ENCODE peak calls at places on chromosome 22, in six cellular contexts. M, U, S, Z, A and T are unnamed samples.

GRCh38 chr22:39297490-39298193 is 21.8 kb downstream of the RPL3 start:
- DNase-seq in M (no peak), U (no peak), S (no peak), Z (no peak), A (no peak), T (no peak)

GRCh38 chr22:49627217-49628181 is 200.2 kb downstream of the BRD1 start:
- DNase-seq in M (no peak), U (no peak), S (no peak), Z (no peak), A (no peak), T (no peak)

GRCh38 chr22:36022162-36022561 is 6.5 kb downstream of the RBFOX2 start:
- DNase-seq in M (no peak), U (no peak), S (no peak), Z (no peak), A (no peak), T (no peak)

GRCh38 chr22:44179989-44180705 is 578 bp upstream of the PARVG start:
- DNase-seq in M (no peak), U (no peak), S (no peak), Z (no peak), A (no peak), T (no peak)

GRCh38 chr22:42887523-42888507 is 30.7 kb upstream of the ARFGAP3 start:
- DNase-seq in M (no peak), U (no peak), S (no peak), Z (no peak), A (no peak), T (no peak)

GRCh38 chr22:38273135-38273761 is 438 bp upstream of the TMEM184B start:
- DNase-seq in M (no peak), U (no peak), S (no peak), Z (no peak), A (no peak), T (no peak)

GRCh38 chr22:50308597-50308935 is 1.1 kb upstream of the PLXNB2 start:
- DNase-seq in M (no peak), U (peak), S (no peak), Z (peak), A (no peak), T (no peak)

GRCh38 chr22:43843783-43844530 is 18.4 kb downstream of the SULT4A1 start:
- DNase-seq in M (no peak), U (no peak), S (no peak), Z (no peak), A (no peak), T (no peak)

GRCh38 chr22:39197578-39197977 is 45.1 kb upstream of the CBX7 start:
- DNase-seq in M (no peak), U (no peak), S (no peak), Z (no peak), A (peak), T (no peak)

GRCh38 chr22:20109411-20110358 is 6.2 kb upstream of the RANBP1 start:
- DNase-seq in M (no peak), U (peak), S (no peak), Z (no peak), A (no peak), T (no peak)

DNA sequence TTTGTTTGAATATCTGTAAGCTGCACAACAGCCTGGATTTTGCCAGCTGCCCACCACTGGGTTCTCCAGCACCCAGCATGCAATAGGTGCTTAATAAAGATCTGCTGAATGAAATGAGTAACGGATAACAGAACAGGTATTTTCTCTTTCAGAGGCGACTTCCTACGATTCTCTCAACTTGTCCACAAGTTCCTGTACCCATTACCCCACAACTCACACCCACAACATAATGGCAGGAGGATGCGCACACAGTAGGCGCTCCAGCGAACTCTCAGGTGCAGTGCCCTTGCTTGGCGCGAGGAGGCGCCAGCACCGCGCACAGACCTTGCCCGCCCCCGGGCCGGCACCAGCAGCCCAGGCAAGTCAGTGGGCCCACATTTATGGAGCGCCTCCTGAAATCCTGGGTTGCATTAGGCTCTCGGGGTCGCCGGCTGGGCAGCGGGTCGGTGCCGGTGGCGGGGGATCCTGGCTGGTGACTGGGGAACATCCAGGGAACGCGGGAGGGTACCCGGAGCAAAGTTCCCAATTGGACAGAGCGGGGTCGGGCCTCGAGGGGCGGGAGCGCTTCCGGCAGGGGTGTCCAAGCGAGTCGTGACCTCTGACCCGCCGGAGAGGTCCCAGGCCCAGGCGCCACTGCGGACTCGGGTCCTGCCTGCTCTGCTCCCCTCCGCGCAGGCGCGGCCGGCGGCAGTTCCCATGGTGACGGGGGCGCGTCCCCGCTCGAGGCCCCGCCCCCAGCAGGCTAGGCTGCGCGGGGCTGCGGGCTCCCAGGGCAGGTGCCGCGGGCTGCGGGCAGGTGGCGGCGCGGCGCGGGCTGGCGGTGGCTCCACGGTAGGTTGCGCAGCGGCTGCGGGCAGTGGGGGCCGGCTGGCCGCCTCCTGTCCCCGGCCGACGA is at the start of gene KIAA1671:
- DNase-seq in M (peak), U (peak), S (no peak), Z (peak), A (peak), T (peak)
- TF ChIP-seq POLR2A in M (no peak), U (no peak), S (no peak), Z (no peak), A (no peak), T (no peak)

DNA sequence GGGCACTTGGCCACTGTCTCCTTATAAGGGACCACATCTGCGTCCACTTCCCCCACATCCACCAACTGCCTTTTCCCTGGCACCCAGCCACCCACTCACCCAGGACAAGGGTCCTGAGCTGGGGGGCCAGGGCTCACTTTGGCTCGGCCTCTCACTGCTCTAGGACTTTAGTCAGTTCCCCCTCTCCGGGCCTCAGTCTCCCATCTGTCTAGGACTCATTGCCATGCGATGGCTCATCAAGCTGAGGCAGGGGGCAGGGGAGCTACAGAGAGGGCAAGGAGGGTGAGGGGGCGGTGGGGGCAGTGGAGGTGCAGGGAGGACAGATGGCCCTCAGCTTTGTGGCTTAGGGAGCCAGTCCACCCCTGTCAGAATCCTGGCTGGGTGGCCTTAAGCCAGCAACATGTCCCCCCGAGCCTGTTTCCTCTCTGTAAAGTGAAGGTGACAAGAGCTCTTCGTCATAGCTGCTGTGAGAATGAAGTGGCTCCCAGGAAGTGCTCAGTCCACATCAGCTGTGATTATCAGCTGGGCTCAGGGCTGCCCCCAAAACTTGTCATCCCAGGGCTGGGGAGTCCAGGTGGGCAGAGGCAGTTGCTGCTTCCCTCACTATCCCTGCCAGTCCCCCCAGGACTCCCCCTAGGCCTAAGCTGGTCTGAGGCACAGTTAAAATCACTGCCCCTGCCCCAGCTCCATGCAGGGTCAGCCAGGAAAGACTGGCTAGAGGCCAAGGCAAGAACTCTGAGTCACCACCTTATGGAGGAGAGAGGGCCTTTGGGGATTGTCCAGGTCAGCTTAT is 14.9 kb downstream of the RAC2 start:
- DNase-seq in M (no peak), U (peak), S (no peak), Z (no peak), A (no peak), T (no peak)
- TF ChIP-seq TAF1 in M (no peak), U (no peak), S (no peak), Z (no peak), A (no peak), T (no peak)

GRCh38 chr22:29641052-29641780 is 37.8 kb downstream of the NF2 start:
- DNase-seq in M (no peak), U (no peak), S (no peak), Z (no peak), A (no peak), T (no peak)
- TF ChIP-seq POLR2AphosphoS5 in M (no peak), U (no peak), S (no peak), Z (no peak), A (no peak), T (no peak)

GRCh38 chr22:21445437-21446127 is 21.6 kb upstream of the TMEM191C start:
- DNase-seq in M (no peak), U (no peak), S (no peak), Z (no peak), A (no peak), T (no peak)

GRCh38 chr22:21444701-21445436 is 22.3 kb upstream of the TMEM191C start:
- DNase-seq in M (no peak), U (no peak), S (no peak), Z (no peak), A (peak), T (no peak)

GRCh38 chr22:21447694-21448402 is 19.3 kb upstream of the TMEM191C start:
- DNase-seq in M (no peak), U (peak), S (no peak), Z (no peak), A (peak), T (no peak)

GRCh38 chr22:21446827-21447690 is 20.1 kb upstream of the TMEM191C start:
- DNase-seq in M (no peak), U (no peak), S (no peak), Z (no peak), A (peak), T (no peak)

DNA sequence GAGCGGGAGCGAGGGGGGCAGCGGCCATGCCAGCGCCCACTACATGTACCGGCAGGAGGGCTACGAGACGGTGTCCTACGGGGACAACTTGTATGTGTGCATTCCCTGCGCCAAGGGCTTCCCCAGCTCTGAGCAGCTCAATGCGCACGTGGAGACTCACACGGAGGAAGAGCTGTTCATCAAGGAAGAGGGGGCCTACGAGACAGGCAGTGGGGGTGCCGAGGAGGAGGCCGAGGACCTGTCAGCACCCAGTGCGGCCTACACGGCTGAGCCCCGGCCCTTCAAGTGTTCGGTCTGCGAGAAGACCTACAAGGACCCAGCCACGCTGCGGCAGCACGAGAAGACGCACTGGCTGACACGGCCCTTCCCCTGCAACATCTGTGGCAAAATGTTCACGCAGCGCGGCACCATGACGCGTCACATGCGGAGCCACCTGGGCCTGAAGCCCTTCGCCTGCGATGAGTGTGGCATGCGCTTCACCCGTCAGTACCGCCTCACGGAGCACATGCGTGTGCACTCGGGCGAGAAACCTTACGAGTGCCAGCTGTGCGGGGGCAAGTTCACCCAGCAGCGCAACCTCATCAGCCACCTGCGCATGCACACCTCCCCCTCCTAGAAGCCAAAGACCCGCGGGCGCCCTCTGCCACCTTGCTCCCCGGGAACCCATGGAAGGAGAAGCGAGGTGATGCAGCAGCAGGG is 20.9 kb upstream of the TMEM191C start:
- DNase-seq in M (no peak), U (no peak), S (no peak), Z (no peak), A (peak), T (no peak)
- TF ChIP-seq POLR2A in M (no peak), U (peak), S (peak), Z (no peak), A (no peak), T (no peak)

GRCh38 chr22:28997342-28997741 is 64.3 kb downstream of the C22orf31 start:
- DNase-seq in M (no peak), U (no peak), S (no peak), Z (no peak), A (no peak), T (no peak)

GRCh38 chr22:28998681-28999080 is 63.0 kb downstream of the C22orf31 start:
- DNase-seq in M (no peak), U (no peak), S (no peak), Z (no peak), A (no peak), T (no peak)

GRCh38 chr22:29000225-29000556 is 61.4 kb downstream of the C22orf31 start:
- DNase-seq in M (no peak), U (no peak), S (no peak), Z (no peak), A (no peak), T (no peak)

GRCh38 chr22:29000641-29001040 is 61.0 kb downstream of the C22orf31 start:
- DNase-seq in M (no peak), U (no peak), S (no peak), Z (no peak), A (no peak), T (no peak)

DNA sequence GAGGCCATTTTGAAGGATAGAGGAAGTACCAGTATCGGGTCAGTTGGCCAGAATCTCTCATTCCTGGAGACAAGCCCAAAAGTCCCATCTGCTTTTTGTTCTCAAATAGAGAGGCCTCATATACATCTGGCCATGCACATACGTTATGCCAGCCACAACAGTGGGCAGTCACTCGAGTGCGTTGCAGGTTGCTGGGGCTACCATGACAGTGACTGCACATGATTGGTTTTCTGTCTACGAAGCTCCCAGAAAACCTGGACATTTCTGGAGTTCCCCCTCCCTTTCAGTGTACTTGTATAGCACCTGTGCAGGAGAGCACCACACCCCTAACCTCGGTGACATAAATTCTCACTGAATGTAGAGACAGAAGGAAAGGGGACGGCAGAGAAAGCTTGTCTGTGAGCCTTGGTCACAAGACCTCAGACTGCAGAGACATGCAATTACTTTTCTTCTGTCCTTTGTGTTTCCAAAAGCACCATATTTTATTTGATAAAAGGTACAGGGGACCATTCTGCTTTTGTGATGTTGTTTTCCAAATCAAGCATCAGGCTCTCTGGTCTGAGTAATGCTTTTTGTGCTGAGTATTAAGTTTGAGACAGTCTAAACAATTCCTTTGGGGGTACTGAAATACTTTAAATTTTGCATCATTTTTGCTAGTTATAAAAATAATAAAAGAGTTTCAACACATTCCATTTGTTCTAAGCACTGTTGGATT is 62.0 kb downstream of the C22orf31 start:
- DNase-seq in M (no peak), U (no peak), S (no peak), Z (no peak), A (no peak), T (no peak)
- TF ChIP-seq TAF1 in M (no peak), U (no peak), S (no peak), Z (no peak), A (no peak), T (no peak)

DNA sequence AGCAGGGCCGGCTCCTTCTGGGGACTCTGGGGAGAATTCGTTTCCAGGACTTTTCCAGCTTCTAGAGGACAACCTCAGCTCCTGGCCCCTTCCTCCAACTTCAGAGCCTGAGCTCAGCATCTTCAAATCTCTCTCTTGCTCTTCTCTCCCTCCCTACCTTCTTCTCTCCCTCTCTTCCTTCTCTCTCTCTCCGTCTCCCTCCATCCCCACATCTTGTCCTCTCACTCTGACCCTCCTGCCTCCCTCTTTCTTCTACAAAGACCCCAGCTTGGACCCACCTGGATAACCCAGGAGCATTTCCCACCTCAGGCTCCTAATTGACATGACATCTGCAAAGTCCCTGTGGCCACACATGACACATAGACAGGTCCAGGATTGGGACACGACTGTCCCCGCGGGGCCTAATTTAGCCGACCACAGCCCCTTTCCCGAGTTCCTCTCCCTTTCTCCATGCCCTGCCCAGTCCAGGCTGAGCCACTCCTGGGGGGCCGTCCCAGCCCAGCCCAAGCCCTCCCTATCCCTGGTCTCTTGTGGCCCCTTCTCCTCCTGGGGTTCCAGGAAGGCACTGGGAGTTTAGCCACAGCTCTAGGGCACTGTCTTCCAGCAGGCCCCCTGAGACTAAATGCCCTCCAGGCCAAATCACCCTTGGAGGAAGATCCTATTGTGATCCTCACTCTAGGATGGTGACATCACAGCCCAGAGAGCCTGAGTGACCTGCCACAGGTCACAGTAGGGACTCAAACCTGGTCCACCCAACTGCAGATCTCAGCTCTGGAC is 36.9 kb downstream of the IGLL5 start:
- DNase-seq in M (no peak), U (peak), S (no peak), Z (no peak), A (no peak), T (no peak)
- TF ChIP-seq POLR2AphosphoS5 in M (no peak), U (no peak), S (no peak), Z (no peak), A (no peak), T (no peak)

GRCh38 chr22:31492151-31492550 is 2.5 kb upstream of the EIF4ENIF1 start:
- DNase-seq in M (no peak), U (no peak), S (no peak), Z (no peak), A (no peak), T (no peak)

GRCh38 chr22:31496007-31496734 is at the start of gene SFI1:
- DNase-seq in M (peak), U (peak), S (peak), Z (peak), A (peak), T (peak)

GRCh38 chr22:31497148-31497938 is 1.0 kb downstream of the SFI1 start:
- DNase-seq in M (no peak), U (no peak), S (no peak), Z (no peak), A (no peak), T (no peak)

GRCh38 chr22:31495343-31495742 is 993 bp upstream of the SFI1 start:
- DNase-seq in M (no peak), U (no peak), S (no peak), Z (no peak), A (no peak), T (no peak)

GRCh38 chr22:31496735-31497146 is 405 bp downstream of the SFI1 start:
- DNase-seq in M (no peak), U (no peak), S (no peak), Z (no peak), A (no peak), T (no peak)
- TF ChIP-seq POLR2A in M (no peak), U (no peak), S (no peak), Z (no peak), A (no peak), T (no peak)

GRCh38 chr22:23248583-23248982 is 68.3 kb downstream of the BCR start:
- DNase-seq in M (no peak), U (peak), S (no peak), Z (peak), A (no peak), T (no peak)
- TF ChIP-seq TAF1 in M (no peak), U (no peak), S (no peak), Z (no peak), A (no peak), T (peak)